ENCODE peak calls at places on chromosomes 7 and 10, in eight cellular contexts. One of them, this sample, is unnamed.

GRCh38 chr10:32377458-32378370 is 30.8 kb upstream of the EPC1 start:
- DNase-seq in GM23338: no peak
- DNase-seq in HCT116: peak; percentile 10
- DNase-seq in K562: peak; percentile 32
- DNase-seq in SK-N-SH: peak; percentile 37
- DNase-seq in Panc1: no peak
- DNase-seq in HepG2: peak; percentile 37
- DNase-seq in GM12878: no peak
- DNase-seq in this sample: peak; percentile 36

GRCh38 chr10:91360434-91360833 is 49.7 kb upstream of the HECTD2 start:
- DNase-seq in GM23338: no peak
- DNase-seq in HCT116: no peak
- DNase-seq in K562: no peak
- DNase-seq in SK-N-SH: no peak
- DNase-seq in Panc1: no peak
- DNase-seq in HepG2: no peak
- DNase-seq in GM12878: no peak
- DNase-seq in this sample: no peak

GRCh38 chr10:101031796-101032636 is 982 bp downstream of the SFXN3 start:
- DNase-seq in GM23338: peak; percentile 84
- DNase-seq in HCT116: no peak
- DNase-seq in K562: no peak
- DNase-seq in SK-N-SH: peak; percentile 80
- DNase-seq in Panc1: no peak
- DNase-seq in HepG2: peak; percentile 49
- DNase-seq in GM12878: no peak
- DNase-seq in this sample: peak; percentile 63

GRCh38 chr10:71804067-71804466 is 30.7 kb upstream of the VSIR start:
- DNase-seq in GM23338: no peak
- DNase-seq in HCT116: no peak
- DNase-seq in K562: no peak
- DNase-seq in SK-N-SH: no peak
- DNase-seq in Panc1: no peak
- DNase-seq in HepG2: no peak
- DNase-seq in GM12878: no peak
- DNase-seq in this sample: peak; percentile 73

GRCh38 chr10:117226813-117227451 is 14.0 kb upstream of the SLC18A2 start:
- DNase-seq in GM23338: peak; percentile 89
- DNase-seq in HCT116: peak; percentile 67
- DNase-seq in K562: peak; percentile 54
- DNase-seq in SK-N-SH: peak; percentile 61
- DNase-seq in Panc1: no peak
- DNase-seq in HepG2: peak; percentile 31
- DNase-seq in GM12878: no peak
- DNase-seq in this sample: no peak

GRCh38 chr10:104784452-104784851 is 143.4 kb downstream of the SORCS3 start:
- DNase-seq in GM23338: no peak
- DNase-seq in HCT116: no peak
- DNase-seq in K562: no peak
- DNase-seq in SK-N-SH: no peak
- DNase-seq in Panc1: no peak
- DNase-seq in HepG2: no peak
- DNase-seq in GM12878: no peak
- DNase-seq in this sample: no peak

GRCh38 chr10:131802991-131803390 is 97.8 kb upstream of the PPP2R2D start:
- DNase-seq in GM23338: no peak
- DNase-seq in HCT116: no peak
- DNase-seq in K562: no peak
- DNase-seq in SK-N-SH: no peak
- DNase-seq in Panc1: no peak
- DNase-seq in HepG2: no peak
- DNase-seq in GM12878: no peak
- DNase-seq in this sample: no peak

GRCh38 chr7:151637781-151638261 is 118.1 kb upstream of the RHEB start:
- DNase-seq in GM23338: no peak
- DNase-seq in HCT116: no peak
- DNase-seq in K562: no peak
- DNase-seq in SK-N-SH: no peak
- DNase-seq in Panc1: no peak
- DNase-seq in HepG2: no peak
- DNase-seq in GM12878: no peak
- DNase-seq in this sample: no peak

GRCh38 chr10:34467364-34467763 is 347.7 kb downstream of the PARD3 start:
- DNase-seq in GM23338: no peak
- DNase-seq in HCT116: no peak
- DNase-seq in K562: no peak
- DNase-seq in SK-N-SH: no peak
- DNase-seq in Panc1: no peak
- DNase-seq in HepG2: no peak
- DNase-seq in GM12878: no peak
- DNase-seq in this sample: no peak

GRCh38 chr10:84607523-84607922 is 279.1 kb downstream of the CCSER2 start:
- DNase-seq in GM23338: no peak
- DNase-seq in HCT116: no peak
- DNase-seq in K562: no peak
- DNase-seq in SK-N-SH: no peak
- DNase-seq in Panc1: no peak
- DNase-seq in HepG2: no peak
- DNase-seq in GM12878: no peak
- DNase-seq in this sample: no peak

GRCh38 chr10:44809652-44810051 is 101.5 kb upstream of the TMEM72 start:
- DNase-seq in GM23338: peak; percentile 88
- DNase-seq in HCT116: no peak
- DNase-seq in K562: no peak
- DNase-seq in SK-N-SH: no peak
- DNase-seq in Panc1: no peak
- DNase-seq in HepG2: no peak
- DNase-seq in GM12878: no peak
- DNase-seq in this sample: no peak

GRCh38 chr10:133277993-133278576 is 1.4 kb upstream of the ADAM8 start:
- DNase-seq in GM23338: no peak
- DNase-seq in HCT116: no peak
- DNase-seq in K562: no peak
- DNase-seq in SK-N-SH: no peak
- DNase-seq in Panc1: no peak
- DNase-seq in HepG2: peak; percentile 72
- DNase-seq in GM12878: no peak
- DNase-seq in this sample: no peak

GRCh38 chr10:46527241-46527811 is 29.1 kb downstream of the GPRIN2 start:
- DNase-seq in GM23338: no peak
- DNase-seq in HCT116: no peak
- DNase-seq in K562: no peak
- DNase-seq in SK-N-SH: no peak
- DNase-seq in Panc1: no peak
- DNase-seq in HepG2: no peak
- DNase-seq in GM12878: no peak
- DNase-seq in this sample: no peak

GRCh38 chr10:100807241-100808050 is 62.1 kb downstream of the PAX2 start:
- DNase-seq in GM23338: no peak
- DNase-seq in HCT116: no peak
- DNase-seq in K562: no peak
- DNase-seq in SK-N-SH: no peak
- DNase-seq in Panc1: no peak
- DNase-seq in HepG2: no peak
- DNase-seq in GM12878: no peak
- DNase-seq in this sample: no peak

GRCh38 chr7:151592868-151593486 is 73.3 kb upstream of the RHEB start:
- DNase-seq in GM23338: no peak
- DNase-seq in HCT116: peak; percentile 47
- DNase-seq in K562: no peak
- DNase-seq in SK-N-SH: no peak
- DNase-seq in Panc1: peak; percentile 65
- DNase-seq in HepG2: no peak
- DNase-seq in GM12878: no peak
- DNase-seq in this sample: no peak

GRCh38 chr7:44634187-44634838 is 27.9 kb downstream of the OGDH start:
- DNase-seq in GM23338: no peak
- DNase-seq in HCT116: no peak
- DNase-seq in K562: no peak
- DNase-seq in SK-N-SH: no peak
- DNase-seq in Panc1: no peak
- DNase-seq in HepG2: peak; percentile 25
- DNase-seq in GM12878: no peak
- DNase-seq in this sample: no peak

GRCh38 chr7:121697731-121698396 is 175.1 kb upstream of the PTPRZ1 start:
- DNase-seq in GM23338: no peak
- DNase-seq in HCT116: no peak
- DNase-seq in K562: no peak
- DNase-seq in SK-N-SH: no peak
- DNase-seq in Panc1: no peak
- DNase-seq in HepG2: no peak
- DNase-seq in GM12878: no peak
- DNase-seq in this sample: no peak

GRCh38 chr7:40802497-40802896 is 667.7 kb downstream of the SUGCT start:
- DNase-seq in GM23338: no peak
- DNase-seq in HCT116: no peak
- DNase-seq in K562: no peak
- DNase-seq in SK-N-SH: no peak
- DNase-seq in Panc1: no peak
- DNase-seq in HepG2: no peak
- DNase-seq in GM12878: no peak
- DNase-seq in this sample: peak; percentile 3

GRCh38 chr10:32256613-32257437 is 90.1 kb downstream of the EPC1 start:
- DNase-seq in GM23338: peak; percentile 80
- DNase-seq in HCT116: peak; percentile 57
- DNase-seq in K562: peak; percentile 57
- DNase-seq in SK-N-SH: peak; percentile 59
- DNase-seq in Panc1: peak; percentile 54
- DNase-seq in HepG2: peak; percentile 40
- DNase-seq in GM12878: peak; percentile 46
- DNase-seq in this sample: peak; percentile 15

GRCh38 chr10:72344932-72345331 is 9.8 kb downstream of the DNAJB12 start:
- DNase-seq in GM23338: no peak
- DNase-seq in HCT116: no peak
- DNase-seq in K562: no peak
- DNase-seq in SK-N-SH: no peak
- DNase-seq in Panc1: no peak
- DNase-seq in HepG2: no peak
- DNase-seq in GM12878: no peak
- DNase-seq in this sample: no peak

GRCh38 chr7:82051641-82052040 is 281.8 kb upstream of the HGF start:
- DNase-seq in GM23338: no peak
- DNase-seq in HCT116: no peak
- DNase-seq in K562: no peak
- DNase-seq in SK-N-SH: peak; percentile 62
- DNase-seq in Panc1: no peak
- DNase-seq in HepG2: no peak
- DNase-seq in GM12878: no peak
- DNase-seq in this sample: no peak

GRCh38 chr10:91313761-91314520 is 93.5 kb downstream of the PCGF5 start:
- DNase-seq in GM23338: no peak
- DNase-seq in HCT116: no peak
- DNase-seq in K562: no peak
- DNase-seq in SK-N-SH: no peak
- DNase-seq in Panc1: no peak
- DNase-seq in HepG2: no peak
- DNase-seq in GM12878: no peak
- DNase-seq in this sample: no peak

GRCh38 chr10:4227581-4227980 is 442.6 kb upstream of the KLF6 start:
- DNase-seq in GM23338: no peak
- DNase-seq in HCT116: no peak
- DNase-seq in K562: no peak
- DNase-seq in SK-N-SH: no peak
- DNase-seq in Panc1: no peak
- DNase-seq in HepG2: no peak
- DNase-seq in GM12878: no peak
- DNase-seq in this sample: no peak

GRCh38 chr7:2641406-2642393 is 9.9 kb downstream of the TTYH3 start:
- DNase-seq in GM23338: peak; percentile 93
- DNase-seq in HCT116: no peak
- DNase-seq in K562: no peak
- DNase-seq in SK-N-SH: peak; percentile 75
- DNase-seq in Panc1: no peak
- DNase-seq in HepG2: peak; percentile 71
- DNase-seq in GM12878: peak; percentile 47
- DNase-seq in this sample: peak; percentile 82

GRCh38 chr7:4706384-4707032 is 24.4 kb downstream of the FOXK1 start:
- DNase-seq in GM23338: peak; percentile 64
- DNase-seq in HCT116: no peak
- DNase-seq in K562: no peak
- DNase-seq in SK-N-SH: no peak
- DNase-seq in Panc1: no peak
- DNase-seq in HepG2: no peak
- DNase-seq in GM12878: no peak
- DNase-seq in this sample: peak; percentile 55
- H3K4me3 ChIP-seq in GM23338: peak overlapping the region; percentile 53
- H3K4me3 ChIP-seq in HCT116: no peak overlapping the region
- H3K4me3 ChIP-seq in K562: no peak overlapping the region
- H3K4me3 ChIP-seq in SK-N-SH: no peak overlapping the region
- H3K4me3 ChIP-seq in Panc1: no peak overlapping the region
- H3K4me3 ChIP-seq in HepG2: no peak overlapping the region
- H3K4me3 ChIP-seq in GM12878: no peak overlapping the region
- H3K4me3 ChIP-seq in this sample: no peak overlapping the region

DNA sequence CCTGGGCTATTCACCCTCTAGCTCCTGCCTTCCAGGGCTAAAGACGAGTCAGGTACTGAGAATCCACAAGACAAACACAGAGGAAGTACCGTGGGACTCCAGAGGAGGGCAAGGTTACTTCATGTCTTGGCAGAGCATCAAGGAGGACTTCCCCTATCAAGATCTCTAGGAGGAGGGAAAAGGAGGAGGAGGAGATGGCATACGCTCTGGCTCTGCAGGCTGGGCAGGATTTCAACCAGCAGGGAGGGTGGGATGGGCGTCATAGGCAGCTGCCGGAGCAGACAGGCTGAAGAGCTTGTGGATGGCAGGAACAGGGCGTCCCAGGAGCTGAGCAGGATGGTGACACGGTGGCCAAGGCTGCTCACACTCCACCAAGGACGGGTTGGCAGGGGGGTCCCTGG is 21.3 kb downstream of the MDH2 start:
- DNase-seq in GM23338: peak; percentile 84
- DNase-seq in HCT116: peak; percentile 65
- DNase-seq in K562: peak; percentile 42
- DNase-seq in SK-N-SH: peak; percentile 46
- DNase-seq in Panc1: no peak
- DNase-seq in HepG2: no peak
- DNase-seq in GM12878: no peak
- DNase-seq in this sample: peak; percentile 73
- TF ChIP-seq POLR2AphosphoS5 in GM23338: no peak
- TF ChIP-seq POLR2AphosphoS5 in HCT116: no peak
- TF ChIP-seq POLR2AphosphoS5 in K562: no peak
- TF ChIP-seq POLR2AphosphoS5 in SK-N-SH: peak; percentile 26
- TF ChIP-seq POLR2AphosphoS5 in Panc1: peak; percentile 38
- TF ChIP-seq POLR2AphosphoS5 in HepG2: no peak
- TF ChIP-seq POLR2AphosphoS5 in GM12878: no peak
- TF ChIP-seq POLR2AphosphoS5 in this sample: no peak

DNA sequence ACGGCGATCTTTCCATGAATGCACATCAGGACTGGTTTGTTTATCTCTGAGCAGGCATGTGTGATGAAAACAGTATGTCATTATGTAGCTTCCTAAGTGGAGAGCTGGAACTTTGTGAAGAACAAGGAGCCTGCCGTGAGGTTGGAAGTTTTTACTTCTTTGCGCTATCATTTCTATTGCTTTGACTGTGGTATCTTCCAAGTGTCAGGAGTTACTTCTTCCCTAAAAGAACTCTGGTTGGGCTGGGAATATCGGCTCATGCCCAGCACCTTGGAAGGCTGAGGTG is 167.4 kb upstream of the AHR start:
- DNase-seq in GM23338: no peak
- DNase-seq in HCT116: no peak
- DNase-seq in K562: no peak
- DNase-seq in SK-N-SH: no peak
- DNase-seq in Panc1: no peak
- DNase-seq in HepG2: peak; percentile 22
- DNase-seq in GM12878: no peak
- DNase-seq in this sample: no peak
- TF ChIP-seq REST in GM23338: no peak
- TF ChIP-seq REST in HCT116: no peak
- TF ChIP-seq REST in K562: no peak
- TF ChIP-seq REST in SK-N-SH: no peak
- TF ChIP-seq REST in Panc1: no peak
- TF ChIP-seq REST in HepG2: no peak
- TF ChIP-seq REST in GM12878: no peak
- TF ChIP-seq REST in this sample: no peak

GRCh38 chr7:7944619-7945282 is 23.8 kb upstream of the GLCCI1 start:
- DNase-seq in GM23338: no peak
- DNase-seq in HCT116: no peak
- DNase-seq in K562: no peak
- DNase-seq in SK-N-SH: no peak
- DNase-seq in Panc1: no peak
- DNase-seq in HepG2: no peak
- DNase-seq in GM12878: peak; percentile 99
- DNase-seq in this sample: no peak
- H3K4me3 ChIP-seq in GM23338: no peak overlapping the region
- H3K4me3 ChIP-seq in HCT116: no peak overlapping the region
- H3K4me3 ChIP-seq in K562: no peak overlapping the region
- H3K4me3 ChIP-seq in SK-N-SH: no peak overlapping the region
- H3K4me3 ChIP-seq in Panc1: no peak overlapping the region
- H3K4me3 ChIP-seq in HepG2: no peak overlapping the region
- H3K4me3 ChIP-seq in GM12878: peak overlapping the region; percentile 52
- H3K4me3 ChIP-seq in this sample: no peak overlapping the region

This sample was measured in HL-60.